ENCODE peak calls at places on chromosomes 13 and 19, in nine cellular contexts. E is NCI-H2081 treated with DMSO at 0.1 percent for 48 hours; Q is nephron progenitor cell; N is left ventricle myocardium superior; X is adrenal gland; A is stimulated activated naive B cell treated with anti-CD40 and anti-IgM and Interleukin-4, amounts not matched to agents 10 μg/mL and 1 μg/mL and 100 μg/mL, for 72 hours; S is ovary; Z is EL; D is IMR-90. H is an unnamed sample.
A peak's percentile ranks its signal among the peaks of the same experiment; 100 is the strongest.

GRCh38 chr13:53104120-53104519 is 75.5 kb downstream of the OLFM4 start:
- DNase-seq in Q (no peak), A (no peak), E (no peak), S (no peak), X (no peak), Z (no peak), D (no peak), N (no peak), H (no peak)

GRCh38 chr19:33376423-33376822 is 2.9 kb downstream of the CEBPG start:
- DNase-seq in X (peak; percentile 51), Z (peak; percentile 91), N (peak; percentile 85), S (no peak), D (peak; percentile 87), E (no peak), Q (no peak), A (no peak), H (no peak)

GRCh38 chr19:40719414-40719894 is 2.5 kb downstream of the ITPKC start:
- DNase-seq in Z (no peak), Q (no peak), E (no peak), X (no peak), A (no peak), N (no peak), S (no peak), D (no peak), H (no peak)

GRCh38 chr19:15199652-15200574 is 882 bp downstream of the NOTCH3 start:
- DNase-seq in N (no peak), A (no peak), Z (no peak), X (no peak), Q (peak; percentile 88), D (peak; percentile 16), S (no peak), E (no peak), H (no peak)

GRCh38 chr13:111216166-111216960 is 101.3 kb downstream of the ARHGEF7 start:
- DNase-seq in Z (peak; percentile 31), X (no peak), A (peak; percentile 21), Q (peak; percentile 64), N (peak; percentile 56), S (peak; percentile 36), D (peak; percentile 27), E (no peak), H (peak; percentile 20)

GRCh38 chr13:111116830-111117229 is 1.7 kb downstream of the ARHGEF7 start:
- DNase-seq in D (peak; percentile 14), A (no peak), N (no peak), X (no peak), Q (no peak), Z (no peak), E (no peak), S (no peak), H (no peak)

GRCh38 chr19:58560007-58560887 is 1.8 kb upstream of the UBE2M start:
- DNase-seq in Z (no peak), A (no peak), Q (no peak), N (no peak), X (no peak), E (no peak), S (peak; percentile 35), D (no peak), H (no peak)

GRCh38 chr13:74573654-74574053 is 439.4 kb upstream of the KLF12 start:
- DNase-seq in N (peak; percentile 29), X (peak; percentile 16), A (no peak), Q (peak; percentile 9), E (no peak), Z (no peak), S (no peak), D (no peak), H (no peak)

GRCh38 chr19:32201661-32202060 is 143.7 kb upstream of the ZNF507 start:
- DNase-seq in S (no peak), D (no peak), E (no peak), Q (no peak), Z (no peak), A (no peak), N (no peak), X (no peak), H (no peak)

GRCh38 chr19:29263305-29264080 is 50.5 kb upstream of the UQCRFS1 start:
- DNase-seq in N (peak; percentile 54), X (peak; percentile 35), A (peak; percentile 4), S (no peak), Q (peak; percentile 79), E (no peak), D (peak; percentile 17), Z (peak; percentile 41), H (peak; percentile 46)

GRCh38 chr13:20566424-20566916 is 487 bp upstream of the IFT88 start:
- DNase-seq in E (no peak), S (no peak), X (no peak), Z (peak; percentile 81), D (peak; percentile 85), N (no peak), Q (no peak), A (no peak), H (no peak)

GRCh38 chr19:55251296-55252081 is 7.3 kb downstream of the PPP6R1 start:
- DNase-seq in S (no peak), D (peak; percentile 16), N (no peak), A (peak; percentile 57), X (no peak), Q (no peak), E (no peak), Z (peak; percentile 26), H (no peak)

GRCh38 chr19:38655148-38655824 is 7.8 kb downstream of the ACTN4 start:
- DNase-seq in X (no peak), A (no peak), Q (no peak), E (no peak), D (peak; percentile 54), S (no peak), N (no peak), Z (no peak), H (no peak)

GRCh38 chr13:52001120-52001731 is 10.0 kb downstream of the ATP7B start:
- DNase-seq in X (no peak), A (no peak), D (peak; percentile 49), Q (no peak), N (no peak), Z (peak; percentile 33), S (no peak), E (peak; percentile 6), H (no peak)

GRCh38 chr13:32499538-32500210 is 38.9 kb downstream of the N4BP2L2 start:
- DNase-seq in D (no peak), X (no peak), Z (no peak), A (no peak), N (no peak), S (no peak), E (no peak), Q (no peak), H (no peak)

GRCh38 chr19:57437931-57438330 is 2.8 kb downstream of the ZNF749 start:
- DNase-seq in D (peak; percentile 18), A (no peak), X (no peak), N (no peak), S (no peak), E (no peak), Q (no peak), Z (peak; percentile 56), H (no peak)

GRCh38 chr13:19864018-19864338 is 529 bp upstream of the ZMYM5 start:
- DNase-seq in A (peak; percentile 78), D (no peak), S (peak; percentile 78), X (peak; percentile 69), Q (peak; percentile 59), N (peak; percentile 85), E (no peak), Z (peak; percentile 81), H (peak; percentile 36)

GRCh38 chr13:99955747-99956472 is 15.7 kb downstream of the ZIC5 start:
- DNase-seq in Q (peak; percentile 43), N (no peak), X (no peak), A (no peak), S (no peak), D (peak; percentile 17), Z (peak; percentile 53), E (no peak), H (no peak)

GRCh38 chr13:43245374-43245964 is 222.1 kb downstream of the DNAJC15 start:
- DNase-seq in N (no peak), E (no peak), X (no peak), Q (no peak), S (no peak), Z (peak; percentile 94), D (peak; percentile 92), A (no peak), H (no peak)

GRCh38 chr19:40619333-40620160 is 18.4 kb downstream of the LTBP4 start:
- DNase-seq in S (no peak), N (peak; percentile 44), A (no peak), D (no peak), E (no peak), X (no peak), Z (no peak), Q (no peak), H (no peak)

GRCh38 chr19:17829855-17830566 is 8.7 kb upstream of the INSL3 start:
- DNase-seq in X (peak; percentile 36), Q (peak; percentile 82), N (no peak), D (peak; percentile 8), Z (no peak), A (no peak), S (peak; percentile 88), E (no peak), H (no peak)

GRCh38 chr19:32230441-32230840 is 115.0 kb upstream of the ZNF507 start:
- DNase-seq in D (no peak), A (no peak), Z (no peak), Q (no peak), E (no peak), N (no peak), X (no peak), S (no peak), H (no peak)

GRCh38 chr13:27037571-27037970 is 134.0 kb downstream of the USP12 start:
- DNase-seq in D (no peak), X (no peak), E (no peak), S (no peak), Z (no peak), A (no peak), N (peak; percentile 53), Q (no peak), H (no peak)

GRCh38 chr13:30872685-30873443 is 33.2 kb upstream of the MEDAG start:
- DNase-seq in D (peak; percentile 94), Q (no peak), S (peak; percentile 80), X (peak; percentile 77), E (no peak), A (no peak), N (peak; percentile 41), Z (peak; percentile 87), H (no peak)

GRCh38 chr13:98476106-98476505 is 100.8 kb downstream of the STK24 start:
- DNase-seq in N (no peak), D (no peak), A (no peak), E (no peak), X (no peak), S (no peak), Z (no peak), Q (no peak), H (peak; percentile 56)

GRCh38 chr19:2453431-2454025 is 3.2 kb downstream of the LMNB2 start:
- DNase-seq in Z (no peak), E (no peak), X (no peak), D (no peak), A (no peak), N (no peak), S (no peak), Q (no peak), H (no peak)